ENCODE peak calls at places on chromosomes 6 and 20, in five cellular contexts. P, O, G, N and Q are unnamed samples.

GRCh38 chr20:53409177-53409576 is 184.5 kb downstream of the ZNF217 start:
- DNase-seq in P (no peak), O (no peak), G (no peak), N (no peak), Q (no peak)

GRCh38 chr6:135183532-135184440 is 2.7 kb downstream of the MYB start:
- DNase-seq in P (no peak), O (no peak), G (peak), N (peak), Q (peak)

GRCh38 chr6:44059359-44060342 is 67.6 kb downstream of the MRPL14 start:
- DNase-seq in P (no peak), O (no peak), G (peak), N (no peak), Q (no peak)

GRCh38 chr6:4635666-4636065 is 140.5 kb upstream of the CDYL start:
- DNase-seq in P (no peak), O (no peak), G (peak), N (no peak), Q (no peak)

GRCh38 chr6:158861686-158862381 is 42.7 kb upstream of the EZR start:
- DNase-seq in P (no peak), O (no peak), G (no peak), N (no peak), Q (no peak)

GRCh38 chr6:96923400-96923799 is 1.1 kb upstream of the KLHL32 start:
- DNase-seq in P (no peak), O (no peak), G (no peak), N (no peak), Q (no peak)

GRCh38 chr6:2376429-2377355 is 131.3 kb upstream of the GMDS start:
- DNase-seq in P (no peak), O (no peak), G (no peak), N (no peak), Q (no peak)

GRCh38 chr6:141472123-141472522 is 660.6 kb upstream of the GJE1 start:
- DNase-seq in P (no peak), O (no peak), G (no peak), N (no peak), Q (no peak)

GRCh38 chr6:53845290-53846073 is 50.7 kb downstream of the LRRC1 start:
- DNase-seq in P (no peak), O (no peak), G (no peak), N (no peak), Q (no peak)

GRCh38 chr6:23568292-23568691 is 557.7 kb upstream of the NRSN1 start:
- DNase-seq in P (no peak), O (no peak), G (no peak), N (no peak), Q (no peak)

GRCh38 chr6:84072452-84072997 is 39.0 kb downstream of the MRAP2 start:
- DNase-seq in P (no peak), O (no peak), G (no peak), N (no peak), Q (no peak)

GRCh38 chr20:39225978-39226377 is 263.8 kb downstream of the DHX35 start:
- DNase-seq in P (no peak), O (no peak), G (no peak), N (no peak), Q (no peak)

GRCh38 chr6:121666809-121667208 is 231.4 kb downstream of the GJA1 start:
- DNase-seq in P (no peak), O (no peak), G (peak), N (no peak), Q (no peak)

GRCh38 chr6:161353208-161353613 is 79.3 kb upstream of the AGPAT4 start:
- DNase-seq in P (no peak), O (no peak), G (peak), N (no peak), Q (no peak)

GRCh38 chr20:35318502-35319157 is 26.4 kb upstream of the FAM83C start:
- DNase-seq in P (no peak), O (no peak), G (peak), N (no peak), Q (no peak)

GRCh38 chr6:4640139-4640538 is 136.1 kb upstream of the CDYL start:
- DNase-seq in P (no peak), O (no peak), G (no peak), N (no peak), Q (no peak)

GRCh38 chr6:31009731-31010130 is 543 bp upstream of the MUC22 start:
- DNase-seq in P (no peak), O (no peak), G (no peak), N (no peak), Q (no peak)

GRCh38 chr6:34190504-34191122 is 44.7 kb upstream of the GRM4 start:
- DNase-seq in P (no peak), O (no peak), G (no peak), N (no peak), Q (no peak)

GRCh38 chr20:23095504-23095903 is 9.4 kb upstream of the CD93 start:
- DNase-seq in P (no peak), O (no peak), G (no peak), N (peak), Q (no peak)

GRCh38 chr6:33075568-33076405 is at the start of gene HLA-DPB1:
- DNase-seq in P (no peak), O (no peak), G (peak), N (no peak), Q (peak)

GRCh38 chr20:7741866-7742265 is 198.4 kb downstream of the HAO1 start:
- DNase-seq in P (no peak), O (no peak), G (peak), N (no peak), Q (no peak)

GRCh38 chr6:157584036-157584435 is 203.0 kb downstream of the ZDHHC14 start:
- DNase-seq in P (no peak), O (no peak), G (no peak), N (no peak), Q (no peak)

GRCh38 chr20:45104786-45105185 is 3.9 kb upstream of the KCNS1 start:
- DNase-seq in P (no peak), O (no peak), G (peak), N (no peak), Q (no peak)

GRCh38 chr20:20713244-20713765 is 861 bp upstream of the RALGAPA2 start:
- DNase-seq in P (no peak), O (peak), G (no peak), N (no peak), Q (no peak)

GRCh38 chr6:9516207-9516606 is 898.7 kb downstream of the TFAP2A start:
- DNase-seq in P (no peak), O (no peak), G (peak), N (no peak), Q (no peak)

GRCh38 chr6:35185302-35185681 is 28.5 kb upstream of the SCUBE3 start:
- DNase-seq in P (no peak), O (no peak), G (peak), N (no peak), Q (no peak)

GRCh38 chr6:145022199-145022782 is 713.0 kb downstream of the EPM2A start:
- DNase-seq in P (no peak), O (no peak), G (no peak), N (no peak), Q (no peak)

DNA sequence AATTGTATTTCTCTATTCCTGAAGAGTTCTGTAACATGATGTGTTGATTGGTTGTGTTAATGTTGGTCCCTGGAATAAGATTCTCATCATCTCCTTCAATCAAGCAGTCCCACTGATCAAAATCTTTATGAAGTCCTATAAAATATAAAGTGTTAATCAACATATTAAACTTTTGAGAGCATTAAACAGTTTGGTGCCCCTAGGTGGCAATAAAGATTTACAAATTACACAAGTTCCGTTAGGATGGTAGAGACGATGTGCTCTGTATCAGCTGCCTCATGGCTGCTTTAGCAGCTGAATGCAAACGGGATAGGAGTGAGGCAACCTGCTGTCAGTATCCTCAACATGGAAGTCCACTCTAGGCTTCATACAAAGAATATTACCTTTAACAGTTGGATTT is 16.9 kb downstream of the TDRD6 start:
- DNase-seq in P (no peak), O (no peak), G (peak), N (no peak), Q (no peak)
- TF ChIP-seq CTCF in P (no peak), O (no peak), G (no peak), N (no peak), Q (no peak)

GRCh38 chr6:139375239-139376053 is 998 bp upstream of the CITED2 start:
- DNase-seq in P (peak), O (peak), G (peak), N (peak), Q (peak)

GRCh38 chr6:139378226-139378625 is 3.8 kb upstream of the CITED2 start:
- DNase-seq in P (no peak), O (no peak), G (no peak), N (no peak), Q (no peak)

GRCh38 chr6:139374357-139375238 is at the start of gene CITED2:
- DNase-seq in P (peak), O (peak), G (peak), N (peak), Q (peak)

GRCh38 chr6:139376054-139376355 is 1.6 kb upstream of the CITED2 start:
- DNase-seq in P (no peak), O (no peak), G (peak), N (no peak), Q (peak)

DNA sequence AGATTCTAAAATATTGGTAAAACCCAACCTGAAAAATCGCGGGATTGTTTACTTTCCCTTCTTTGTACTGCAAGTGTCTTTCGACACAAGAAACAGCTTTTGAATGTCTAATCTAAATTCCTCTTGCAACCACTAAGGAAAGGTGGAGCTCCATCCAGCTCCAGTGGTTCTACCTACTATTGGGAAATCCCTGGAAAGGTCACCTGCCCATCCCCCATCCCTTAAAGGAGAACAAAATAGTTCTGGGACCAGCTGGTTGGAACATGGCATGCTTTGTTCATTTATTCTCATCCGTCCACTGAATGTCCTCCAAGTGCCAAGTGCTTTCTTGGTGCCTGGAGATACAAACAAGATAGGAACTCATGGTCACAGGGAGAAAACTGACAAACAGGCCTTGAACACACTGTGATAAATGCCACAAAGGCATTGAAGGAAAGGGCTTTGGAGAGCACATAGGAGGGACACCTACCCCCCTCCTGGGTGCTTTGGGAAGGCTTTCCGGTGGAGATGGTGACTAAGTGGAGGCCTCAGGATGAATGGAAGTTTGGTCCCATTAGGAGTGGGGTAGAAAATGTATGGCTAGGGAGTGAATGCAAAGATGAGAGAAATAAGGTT is 2.3 kb upstream of the CITED2 start:
- DNase-seq in P (peak), O (peak), G (peak), N (no peak), Q (no peak)
- TF ChIP-seq CTCF in P (no peak), O (peak), G (no peak), N (peak), Q (no peak)

DNA sequence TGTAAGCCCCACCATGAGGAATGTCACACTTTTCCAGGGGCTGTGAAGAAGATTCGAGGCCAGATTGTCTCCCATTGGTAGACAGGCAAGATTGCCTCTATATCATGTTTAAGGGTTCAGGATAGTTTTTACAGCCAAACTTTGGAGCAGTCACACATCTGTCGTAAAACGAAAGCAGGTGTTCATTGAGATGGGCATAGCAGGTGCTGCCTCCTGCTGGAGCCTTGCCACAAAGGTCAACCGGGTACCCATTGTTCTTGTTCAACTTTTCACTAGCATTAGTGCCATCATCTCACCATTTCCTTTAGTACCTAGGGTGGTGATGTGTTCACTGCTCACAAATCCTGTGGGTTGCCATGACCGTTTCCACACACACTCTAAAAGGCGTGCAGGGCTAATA is 198.3 kb downstream of the HTR1B start:
- DNase-seq in P (no peak), O (no peak), G (no peak), N (no peak), Q (no peak)
- TF ChIP-seq CTCF in P (no peak), O (no peak), G (no peak), N (no peak), Q (no peak)

DNA sequence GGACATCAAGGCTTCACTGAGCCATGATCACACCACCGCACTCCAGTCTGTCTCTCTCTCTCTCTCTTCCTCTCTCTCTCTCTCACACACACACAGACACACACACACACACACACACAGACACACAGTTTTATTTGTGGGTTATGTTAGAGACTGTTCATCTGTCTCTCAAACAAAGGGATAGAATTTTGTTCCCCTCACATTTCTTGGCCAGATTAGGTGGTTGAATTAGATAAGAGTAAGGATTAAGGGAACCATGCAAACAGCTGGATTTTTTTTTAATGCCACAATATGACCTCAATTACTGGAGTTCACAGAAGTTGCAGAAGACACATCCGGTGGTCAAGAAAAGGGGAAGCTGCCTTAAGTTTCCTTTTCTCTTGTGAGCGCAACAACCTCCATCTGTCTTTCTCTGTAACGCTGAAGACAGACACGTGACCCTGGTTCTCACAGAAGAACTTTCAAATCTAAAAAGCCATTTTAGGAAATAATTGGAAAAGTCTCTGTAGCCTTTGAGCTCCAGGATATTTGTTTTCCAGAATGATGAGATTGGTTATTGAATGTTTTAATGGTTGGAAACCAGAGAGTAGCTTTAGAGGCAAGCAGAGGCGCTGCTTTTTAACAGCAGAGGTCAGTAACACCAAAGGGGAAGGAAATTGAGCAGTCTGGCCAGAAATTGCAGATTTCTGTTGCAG is 33.0 kb upstream of the LGSN start:
- DNase-seq in P (no peak), O (no peak), G (peak), N (no peak), Q (peak)
- TF ChIP-seq CTCF in P (no peak), O (no peak), G (peak), N (peak), Q (no peak)

DNA sequence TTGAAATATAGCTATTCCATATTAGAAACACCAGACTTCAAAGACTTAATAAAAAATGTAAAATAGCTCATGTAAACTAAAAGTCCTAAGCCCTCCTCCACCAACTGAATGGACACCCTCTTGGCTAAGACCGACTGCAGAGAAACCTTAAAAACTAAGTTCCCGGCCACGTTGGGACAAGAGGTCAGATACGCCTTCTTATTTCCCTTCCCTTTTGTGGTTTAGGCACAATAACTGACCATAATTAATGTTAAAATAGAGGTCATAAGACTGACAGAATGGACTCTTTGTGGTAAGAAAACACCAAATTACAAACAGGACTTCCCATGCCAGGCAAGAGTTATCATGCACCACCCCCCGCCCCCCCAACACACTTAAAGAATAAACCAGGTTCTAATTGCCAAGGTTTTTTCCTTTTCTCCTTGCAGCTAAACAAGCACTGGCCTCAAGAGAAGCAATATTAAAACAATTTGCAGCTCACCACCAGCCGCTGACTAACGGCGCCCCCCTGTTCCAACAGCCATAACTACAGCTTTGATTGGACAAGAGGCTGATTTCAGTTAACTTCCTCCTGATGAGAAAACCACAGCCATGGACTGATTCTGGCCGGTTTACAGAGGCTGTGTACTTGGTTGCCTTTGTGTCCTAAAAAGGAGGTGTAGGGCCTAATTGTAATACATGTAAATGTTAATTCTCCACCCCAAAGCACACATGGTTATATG is 10.7 kb upstream of the LAMP5 start:
- DNase-seq in P (no peak), O (no peak), G (peak), N (no peak), Q (no peak)
- TF ChIP-seq CTCF in P (no peak), O (no peak), G (no peak), N (no peak), Q (no peak)

DNA sequence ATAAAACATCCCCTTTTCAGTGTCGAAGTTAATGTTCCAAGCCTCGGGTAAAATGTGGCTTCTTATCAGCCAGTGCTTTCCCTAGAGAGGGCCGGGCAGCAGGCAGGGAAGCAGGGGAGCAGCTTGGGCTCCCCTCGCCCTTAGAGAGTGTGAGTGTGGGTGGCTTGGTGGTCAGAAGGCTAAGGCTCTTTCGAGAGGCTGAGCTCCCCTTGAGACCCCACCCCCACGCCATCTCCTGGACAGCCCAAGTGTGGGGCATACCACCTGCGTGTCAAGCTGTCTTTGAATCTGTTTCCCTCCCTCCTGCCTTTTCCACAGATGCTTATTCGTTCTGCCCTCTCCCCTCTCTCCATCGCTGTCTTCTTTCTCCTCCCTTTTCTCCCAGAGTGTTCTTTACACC is 95.1 kb upstream of the FOXP4 start:
- DNase-seq in P (no peak), O (no peak), G (no peak), N (no peak), Q (no peak)
- TF ChIP-seq CTCF in P (no peak), O (no peak), G (no peak), N (no peak), Q (no peak)

GRCh38 chr6:87759491-87760010 is 57.5 kb upstream of the AKIRIN2 start:
- DNase-seq in P (no peak), O (no peak), G (no peak), N (no peak), Q (no peak)

GRCh38 chr6:87754828-87755227 is 52.8 kb upstream of the AKIRIN2 start:
- DNase-seq in P (no peak), O (no peak), G (no peak), N (no peak), Q (peak)

GRCh38 chr6:87757792-87758191 is 55.8 kb upstream of the AKIRIN2 start:
- DNase-seq in P (no peak), O (no peak), G (no peak), N (no peak), Q (no peak)

GRCh38 chr6:87755697-87756671 is 54.0 kb upstream of the AKIRIN2 start:
- DNase-seq in P (no peak), O (no peak), G (peak), N (no peak), Q (no peak)

DNA sequence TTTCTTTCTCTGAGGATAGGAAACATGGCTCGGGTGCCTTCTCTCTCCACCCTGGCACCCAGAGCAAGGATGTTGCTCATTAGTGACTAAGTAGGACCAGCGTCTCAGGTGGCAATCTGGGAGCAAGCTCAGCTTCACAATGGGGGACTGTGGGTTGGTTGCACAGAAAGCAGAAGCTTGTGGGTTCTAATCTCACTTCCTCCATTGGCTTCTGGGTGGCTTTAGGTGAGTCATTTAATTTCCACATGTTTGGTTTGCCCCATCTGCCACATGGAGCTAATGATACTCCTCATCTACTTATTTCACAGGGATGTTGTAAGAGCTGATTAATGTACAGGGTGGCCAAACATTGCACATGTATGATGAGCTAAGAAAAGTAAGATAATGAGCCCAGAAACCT is 54.8 kb upstream of the AKIRIN2 start:
- DNase-seq in P (peak), O (no peak), G (peak), N (no peak), Q (peak)
- TF ChIP-seq CTCF in P (no peak), O (no peak), G (no peak), N (no peak), Q (no peak)

DNA sequence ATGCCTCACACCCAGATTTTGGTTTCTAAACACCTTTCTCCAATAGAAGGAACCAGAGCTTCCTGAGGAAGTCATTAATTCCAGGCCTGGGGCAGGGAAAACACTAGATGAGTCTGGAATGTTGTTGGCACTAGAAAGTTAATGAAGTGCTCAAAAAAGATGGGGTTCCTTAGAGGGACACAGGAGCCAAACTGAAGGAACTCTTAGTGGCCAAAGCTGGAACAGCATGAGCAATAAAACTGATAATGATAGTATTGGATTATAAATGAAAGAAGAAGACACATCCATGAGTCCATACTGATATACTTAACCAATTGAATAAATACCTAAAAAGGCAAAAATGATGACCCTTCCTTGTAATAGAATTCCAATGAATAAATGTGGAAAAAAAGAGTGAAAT is 4.4 kb downstream of the IL20RA start:
- DNase-seq in P (no peak), O (no peak), G (no peak), N (no peak), Q (no peak)
- TF ChIP-seq CTCF in P (no peak), O (no peak), G (no peak), N (no peak), Q (no peak)